ENCODE peak calls at places on chromosomes 12 and 14, in nine cellular contexts. C is MM.1S; F is left ventricle myocardium superior; Z is stimulated activated CD4-positive, alpha-beta T cell treated with anti-CD3 and anti-CD28 coated beads, Interleukin-4, amount 100 ng/mL, for 4 hours; E is AG10803; U is CD4-positive, CD25-positive, alpha-beta regulatory T cell; G is endothelial cell; H is T follicular helper cell; I is left kidney. B is an unnamed sample.

GRCh38 chr12:4353785-4354208 is 25.7 kb downstream of the FGF23 start:
- DNase-seq in C (peak; percentile 21), F (no peak), Z (no peak), E (no peak), U (peak; percentile 49), G (no peak), H (peak; percentile 19), I (peak; percentile 22), B (no peak)

GRCh38 chr12:122051231-122051876 is 27.2 kb upstream of the MLXIP start:
- DNase-seq in C (no peak), F (peak; percentile 67), Z (no peak), E (peak; percentile 10), U (no peak), G (no peak), H (no peak), I (no peak), B (peak; percentile 74)

GRCh38 chr12:93785262-93786010 is 108.3 kb downstream of the CRADD start:
- DNase-seq in C (no peak), F (no peak), Z (peak; percentile 20), E (peak; percentile 96), U (peak; percentile 84), G (no peak), H (no peak), I (no peak), B (no peak)

GRCh38 chr12:41795910-41796309 is 348.8 kb downstream of the GXYLT1 start:
- DNase-seq in C (no peak), F (no peak), Z (no peak), E (no peak), U (no peak), G (peak; percentile 17), H (no peak), I (peak; percentile 34), B (no peak)

GRCh38 chr12:90969851-90970250 is 14.9 kb upstream of the CCER1 start:
- DNase-seq in C (no peak), F (no peak), Z (no peak), E (no peak), U (no peak), G (no peak), H (no peak), I (no peak), B (no peak)

GRCh38 chr14:87940382-87940781 is 52.6 kb downstream of the GALC start:
- DNase-seq in C (no peak), F (no peak), Z (no peak), E (no peak), U (no peak), G (no peak), H (no peak), I (no peak), B (no peak)

GRCh38 chr12:108145011-108145410 is 15.9 kb downstream of the WSCD2 start:
- DNase-seq in C (no peak), F (no peak), Z (no peak), E (no peak), U (no peak), G (no peak), H (no peak), I (no peak), B (no peak)

GRCh38 chr14:77319416-77319815 is 1.3 kb downstream of the POMT2 start:
- DNase-seq in C (no peak), F (no peak), Z (no peak), E (no peak), U (no peak), G (no peak), H (no peak), I (peak; percentile 75), B (no peak)